ENCODE peak calls at places on chromosomes 3 and 15, in nine cellular contexts. H, I, L, X, P, K, O, D and A are unnamed samples.

GRCh38 chr3:10992017-10992945 is at the start of gene SLC6A1:
- DNase-seq in L (no peak), D (no peak), P (no peak), K (peak), I (no peak), H (no peak), X (no peak), O (no peak), A (no peak)

GRCh38 chr3:170513674-170514073 is 72.2 kb downstream of the SLC7A14 start:
- DNase-seq in O (no peak), D (no peak), I (no peak), K (no peak), H (no peak), X (no peak), L (no peak), P (no peak), A (no peak)

GRCh38 chr15:76345880-76346665 is 9.5 kb downstream of the ISL2 start:
- DNase-seq in K (peak), D (no peak), I (no peak), P (no peak), L (peak), X (no peak), O (no peak), H (peak), A (no peak)

GRCh38 chr15:59819047-59819446 is 129.9 kb upstream of the BNIP2 start:
- DNase-seq in L (no peak), X (no peak), D (no peak), K (no peak), O (no peak), H (no peak), P (no peak), I (no peak), A (no peak)

GRCh38 chr3:172659246-172660002 is 51.4 kb downstream of the NCEH1 start:
- DNase-seq in D (no peak), X (no peak), H (no peak), L (no peak), I (no peak), O (no peak), P (no peak), K (no peak), A (no peak)

GRCh38 chr15:100809151-100809550 is 70.5 kb upstream of the ALDH1A3 start:
- DNase-seq in P (no peak), X (no peak), K (no peak), L (no peak), I (peak), D (no peak), H (no peak), O (no peak), A (no peak)

GRCh38 chr15:57382222-57382621 is 5.9 kb downstream of the CGNL1 start:
- DNase-seq in H (no peak), K (peak), X (no peak), D (no peak), I (no peak), L (no peak), O (no peak), P (no peak), A (no peak)

GRCh38 chr3:133494469-133494868 is 79.0 kb upstream of the CDV3 start:
- DNase-seq in X (peak), I (peak), L (no peak), H (no peak), P (no peak), O (no peak), K (no peak), D (no peak), A (no peak)

GRCh38 chr15:99729920-99730319 is 3.3 kb downstream of the LYSMD4 start:
- DNase-seq in K (peak), D (no peak), H (no peak), O (peak), P (no peak), X (no peak), L (no peak), I (peak), A (no peak)

GRCh38 chr3:132344666-132345280 is 27.6 kb downstream of the ACP3 start:
- DNase-seq in L (no peak), H (no peak), X (no peak), P (no peak), K (no peak), O (no peak), I (peak), D (no peak), A (no peak)

GRCh38 chr3:132342615-132343014 is 25.4 kb downstream of the ACP3 start:
- DNase-seq in P (no peak), H (no peak), X (no peak), I (no peak), O (no peak), L (no peak), D (no peak), K (no peak), A (no peak)

GRCh38 chr3:132341746-132342145 is 24.5 kb downstream of the ACP3 start:
- DNase-seq in L (no peak), D (no peak), O (no peak), P (no peak), I (no peak), X (no peak), H (no peak), K (no peak), A (no peak)

GRCh38 chr3:132343018-132343612 is 25.9 kb downstream of the ACP3 start:
- DNase-seq in H (no peak), P (no peak), L (no peak), X (peak), I (peak), K (peak), D (no peak), O (no peak), A (no peak)

DNA sequence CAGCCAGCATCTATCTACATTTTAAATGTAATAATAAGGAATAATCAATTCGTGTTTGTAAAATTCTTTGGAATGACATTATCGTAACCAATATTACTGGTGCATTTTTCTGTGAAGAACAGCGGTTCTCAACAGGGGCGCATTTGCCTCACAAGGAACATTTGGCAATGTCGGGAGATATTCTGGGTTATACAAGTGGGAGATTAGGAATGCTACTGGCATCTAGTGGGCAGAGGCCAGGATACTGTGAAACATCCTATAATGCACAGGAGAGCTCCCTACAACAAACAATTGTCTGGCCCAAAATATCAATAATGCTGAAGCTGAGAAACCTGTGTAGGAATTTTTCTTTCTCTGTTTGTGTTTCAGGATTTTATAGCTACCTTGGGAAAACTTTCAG is 25.0 kb downstream of the ACP3 start:
- DNase-seq in P (no peak), K (no peak), I (no peak), H (no peak), X (no peak), O (no peak), L (no peak), D (no peak), A (no peak)
- TF ChIP-seq CTCF in P (no peak), K (peak), I (no peak), H (no peak), X (peak), O (no peak), L (no peak), D (no peak), A (no peak)

DNA sequence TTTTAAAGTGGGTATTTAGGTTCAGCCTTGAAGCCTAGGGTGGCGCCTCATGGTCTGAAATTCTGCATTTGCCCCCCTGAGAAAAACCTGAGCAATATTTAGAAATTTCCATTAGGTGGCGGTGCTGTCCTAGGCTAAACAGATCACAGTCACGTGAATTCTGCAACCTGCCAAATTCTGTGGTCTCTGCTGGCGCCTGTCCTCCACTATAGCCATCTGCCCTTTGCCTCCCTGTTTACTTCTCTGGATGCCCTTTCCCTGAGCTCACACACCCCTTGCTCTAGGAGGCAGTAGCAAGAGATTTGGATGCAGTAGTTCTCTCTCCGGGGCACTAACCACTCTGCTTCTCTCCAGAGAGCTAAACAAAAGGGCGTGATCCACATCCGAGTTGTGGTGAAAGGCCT is 9.1 kb downstream of the MRPS11 start:
- DNase-seq in D (no peak), H (no peak), K (peak), L (no peak), I (peak), P (no peak), O (no peak), X (peak), A (no peak)
- TF ChIP-seq CTCF in D (peak), H (no peak), K (peak), L (no peak), I (peak), P (peak), O (peak), X (peak), A (peak)

GRCh38 chr3:42118762-42119361 is 27.7 kb downstream of the TRAK1 start:
- DNase-seq in P (no peak), L (no peak), H (no peak), D (no peak), I (no peak), X (peak), O (no peak), K (peak), A (no peak)
- TF ChIP-seq CTCF in P (peak), L (no peak), H (no peak), D (no peak), I (peak), X (peak), O (no peak), K (peak), A (peak)

GRCh38 chr3:171514466-171514865 is 54.3 kb upstream of the TNIK start:
- DNase-seq in X (no peak), K (no peak), L (no peak), D (no peak), H (no peak), O (no peak), P (no peak), I (no peak), A (no peak)
- TF ChIP-seq CTCF in X (no peak), K (peak), L (no peak), D (no peak), H (no peak), O (no peak), P (no peak), I (peak), A (peak)

GRCh38 chr3:54905230-54905888 is 22.5 kb downstream of the LRTM1 start:
- DNase-seq in D (no peak), O (no peak), P (no peak), X (no peak), H (no peak), I (peak), L (no peak), K (no peak), A (no peak)
- TF ChIP-seq CTCF in D (no peak), O (no peak), P (peak), X (no peak), H (no peak), I (no peak), L (no peak), K (no peak), A (peak)